ENCODE peak calls at places on chromosome 1, in four cellular contexts. H is K562, L is HepG2, J is WTC11. I is an unnamed sample.

GRCh38 chr1:107949467-107950253 is 15.3 kb downstream of the VAV3 start:
- DNase-seq in H (no peak), L (no peak), J (no peak), I (peak)

GRCh38 chr1:160646711-160647328 is at the start of gene SLAMF1:
- DNase-seq in J (no peak), L (no peak), H (no peak), I (peak)

GRCh38 chr1:172089768-172090510 is 248.6 kb downstream of the DNM3 start:
- DNase-seq in J (peak), H (no peak), L (peak), I (peak)

GRCh38 chr1:103529746-103530145 is 4.2 kb downstream of the RNPC3 start:
- DNase-seq in J (peak), L (no peak), H (peak), I (no peak)

GRCh38 chr1:86825294-86825693 is 88.6 kb downstream of the SELENOF start:
- DNase-seq in L (no peak), J (no peak), H (no peak), I (no peak)

GRCh38 chr1:151975311-151976014 is 18.2 kb downstream of the S100A10 start:
- DNase-seq in H (no peak), J (no peak), L (peak), I (no peak)

GRCh38 chr1:42951588-42951987 is 7.1 kb downstream of the SLC2A1 start:
- DNase-seq in L (no peak), H (no peak), J (no peak), I (no peak)

GRCh38 chr1:109579044-109579443 is 30.6 kb downstream of the GNAI3 start:
- DNase-seq in H (no peak), L (no peak), J (no peak), I (no peak)

GRCh38 chr1:197218857-197219256 is 49.2 kb upstream of the CRB1 start:
- DNase-seq in J (no peak), L (no peak), H (no peak), I (no peak)

GRCh38 chr1:197224160-197224559 is 43.9 kb upstream of the CRB1 start:
- DNase-seq in L (no peak), J (no peak), H (no peak), I (no peak)

GRCh38 chr1:197222025-197222685 is 45.9 kb upstream of the CRB1 start:
- DNase-seq in J (no peak), L (no peak), H (no peak), I (no peak)

GRCh38 chr1:197222780-197223179 is 45.3 kb upstream of the CRB1 start:
- DNase-seq in L (no peak), H (no peak), J (no peak), I (no peak)
- TF ChIP-seq ATF2 in L (no peak), H (no peak), J (no peak), I (no peak)

GRCh38 chr1:16253332-16253922 is 16.4 kb upstream of the CPLANE2 start:
- DNase-seq in H (no peak), L (no peak), J (no peak), I (no peak)
- TF ChIP-seq ETV6 in H (no peak), L (no peak), J (no peak), I (no peak)

DNA sequence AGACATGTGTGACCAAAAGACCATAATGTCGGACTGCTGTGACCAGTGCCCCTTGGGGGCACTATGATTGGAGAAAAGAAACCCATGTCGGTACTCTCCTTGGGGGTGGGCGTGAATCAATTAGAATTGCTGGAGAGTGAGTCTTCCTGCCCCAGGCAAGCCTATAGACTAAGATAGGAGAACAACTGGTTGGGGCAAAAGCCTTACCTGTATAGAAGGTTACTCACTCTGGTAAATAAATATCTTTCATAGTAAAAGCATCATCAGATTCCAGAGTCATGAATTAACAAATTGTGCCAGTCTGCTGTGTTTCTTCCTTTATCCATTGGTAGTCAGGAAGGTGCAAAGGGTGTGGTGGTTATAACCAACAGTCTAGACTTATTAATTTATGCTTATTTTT is 2.9 kb upstream of the PTGFRN start:
- DNase-seq in L (no peak), H (no peak), J (no peak), I (no peak)
- TF ChIP-seq ATF2 in L (no peak), H (no peak), J (no peak), I (no peak)

GRCh38 chr1:38815903-38816627 is 43.5 kb downstream of the RRAGC start:
- DNase-seq in H (peak), J (no peak), L (no peak), I (peak)
- TF ChIP-seq ETV6 in H (no peak), J (no peak), L (no peak), I (no peak)

DNA sequence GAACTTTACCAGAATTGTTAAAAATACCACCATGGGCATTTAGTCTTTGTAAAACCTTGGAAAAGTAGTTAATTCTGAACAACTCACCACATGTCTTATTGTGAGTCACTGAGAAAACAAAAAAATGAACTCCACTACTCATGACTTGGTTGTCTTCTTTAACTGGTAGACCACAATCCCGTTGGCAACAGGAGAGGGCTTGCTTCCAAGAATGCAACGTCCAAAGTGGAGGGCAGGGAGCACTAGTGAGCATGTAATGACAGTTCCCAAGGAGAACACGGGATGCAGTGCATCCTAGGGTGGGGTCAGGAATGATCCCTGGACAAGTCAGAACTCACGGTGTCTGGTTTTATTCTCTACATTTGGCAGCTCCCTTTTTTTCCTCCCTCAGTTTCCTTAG is 15.2 kb upstream of the HMCN1 start:
- DNase-seq in H (no peak), J (peak), L (no peak), I (no peak)
- TF ChIP-seq ATF2 in H (no peak), J (no peak), L (no peak), I (no peak)

GRCh38 chr1:33825506-33825905 is 38.4 kb upstream of the HMGB4 start:
- DNase-seq in H (no peak), L (no peak), J (no peak), I (no peak)

GRCh38 chr1:33826311-33826710 is 37.6 kb upstream of the HMGB4 start:
- DNase-seq in L (no peak), H (no peak), J (no peak), I (no peak)

GRCh38 chr1:33828654-33829053 is 35.2 kb upstream of the HMGB4 start:
- DNase-seq in L (no peak), H (no peak), J (no peak), I (no peak)

GRCh38 chr1:33824971-33825370 is 38.9 kb upstream of the HMGB4 start:
- DNase-seq in H (no peak), J (no peak), L (no peak), I (no peak)

GRCh38 chr1:33826711-33827110 is 37.2 kb upstream of the HMGB4 start:
- DNase-seq in H (no peak), L (no peak), J (no peak), I (no peak)
- TF ChIP-seq ETV6 in H (no peak), L (no peak), J (no peak), I (no peak)

GRCh38 chr1:60747321-60747720 is 335.0 kb upstream of the NFIA start:
- DNase-seq in L (no peak), H (no peak), J (no peak), I (no peak)

GRCh38 chr1:60745444-60745843 is 336.9 kb upstream of the NFIA start:
- DNase-seq in J (no peak), H (no peak), L (no peak), I (no peak)

DNA sequence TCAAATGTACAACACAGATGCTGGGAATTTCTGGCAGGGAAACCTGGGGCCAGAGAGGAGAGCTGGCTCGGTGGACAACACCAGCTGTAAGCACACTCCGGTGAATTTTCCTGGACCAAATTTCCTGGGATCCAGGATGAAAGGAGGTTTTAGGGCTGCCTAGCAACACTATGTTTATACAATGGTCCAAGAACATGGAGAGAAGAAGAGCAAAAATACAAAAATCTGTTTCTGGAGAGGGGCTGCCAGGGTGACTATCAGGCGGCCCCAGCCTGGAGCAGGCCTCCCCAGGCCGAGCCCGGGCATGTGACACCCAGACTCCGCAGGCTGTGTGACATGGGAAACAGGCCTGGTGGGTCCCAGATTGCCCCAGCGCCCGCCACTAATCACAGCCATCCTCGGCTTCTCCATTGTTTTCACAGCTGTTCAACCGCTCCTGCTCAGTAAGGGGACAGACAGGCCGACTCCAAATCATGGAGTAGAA is 336.0 kb upstream of the NFIA start:
- DNase-seq in J (no peak), H (no peak), L (no peak), I (no peak)
- TF ChIP-seq ATF2 in J (no peak), H (no peak), L (no peak), I (no peak)

GRCh38 chr1:233885196-233886028 is 19.1 kb upstream of the SLC35F3 start:
- DNase-seq in J (no peak), H (no peak), L (no peak), I (no peak)
- TF ChIP-seq ETV6 in J (no peak), H (no peak), L (no peak), I (no peak)

GRCh38 chr1:1628656-1629429 is 3.1 kb upstream of the MMP23B start:
- DNase-seq in J (peak), H (no peak), L (no peak), I (no peak)

GRCh38 chr1:1630191-1630964 is 1.6 kb upstream of the MMP23B start:
- DNase-seq in J (peak), L (no peak), H (no peak), I (peak)

GRCh38 chr1:1629430-1630190 is 2.4 kb upstream of the MMP23B start:
- DNase-seq in L (no peak), J (peak), H (no peak), I (no peak)

GRCh38 chr1:1631793-1632420 is at the start of gene MMP23B:
- DNase-seq in J (peak), H (no peak), L (no peak), I (no peak)

DNA sequence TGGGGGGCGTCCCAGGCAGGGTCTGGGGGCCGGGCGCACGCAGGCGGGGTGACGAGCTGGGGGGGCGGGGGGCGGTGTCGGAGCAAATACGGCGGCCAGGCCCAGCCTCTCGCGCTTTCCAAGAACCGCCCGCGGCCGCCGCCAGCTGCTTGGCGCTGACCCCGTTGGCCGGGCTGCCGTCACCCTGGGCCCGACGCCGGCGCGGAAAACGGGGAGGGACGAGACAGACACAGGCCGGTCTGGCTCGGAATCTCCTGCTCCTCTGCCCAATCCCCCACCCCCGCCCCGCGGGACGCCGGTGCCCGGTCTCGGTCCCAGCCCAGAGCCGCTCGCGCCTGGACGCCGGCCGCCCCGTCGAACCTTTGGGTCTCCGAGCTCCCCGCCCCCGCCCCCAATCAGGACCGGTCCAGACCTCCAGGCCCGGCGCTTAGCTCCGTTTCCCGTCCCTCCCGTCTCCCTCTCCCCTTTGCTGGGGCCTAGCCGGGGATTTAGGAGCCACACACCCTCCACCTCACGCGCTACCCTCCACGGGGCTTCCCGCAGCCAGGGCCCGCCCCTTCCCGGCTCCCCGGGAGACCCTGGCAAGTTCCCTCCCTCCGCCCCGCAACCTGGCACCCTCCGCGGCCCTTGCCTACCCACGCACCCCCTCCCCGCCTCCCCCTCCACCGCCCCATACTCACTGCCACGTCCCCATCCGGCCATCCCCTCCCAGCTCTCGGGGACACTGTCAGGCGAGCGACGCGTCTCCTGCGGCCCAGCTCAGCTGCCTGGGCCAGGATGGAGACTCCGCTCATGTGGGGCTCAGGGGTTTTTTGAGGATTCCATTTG is 794 bp upstream of the MMP23B start:
- DNase-seq in J (peak), H (no peak), L (no peak), I (no peak)
- TF ChIP-seq ATF2 in J (no peak), H (no peak), L (no peak), I (no peak)